ENCODE peak calls at places on chromosomes 5 and 9, in seven cellular contexts. One of them, this sample, is unnamed.

GRCh38 chr9:99606955-99607354 is 214.7 kb upstream of the NR4A3 start:
- DNase-seq in endodermal cell: no peak
- DNase-seq in Peyer's patch: no peak
- DNase-seq in CD8-positive, alpha-beta T cell: no peak
- DNase-seq in IMR-90: no peak
- DNase-seq in astrocyte of the spinal cord: no peak
- DNase-seq in neural progenitor cell: no peak
- DNase-seq in this sample: no peak

GRCh38 chr9:466749-467148 is 252.1 kb downstream of the DOCK8 start:
- DNase-seq in IMR-90: no peak
- DNase-seq in endodermal cell: no peak
- DNase-seq in neural progenitor cell: no peak
- DNase-seq in CD8-positive, alpha-beta T cell: no peak
- DNase-seq in astrocyte of the spinal cord: no peak
- DNase-seq in Peyer's patch: no peak
- DNase-seq in this sample: no peak

GRCh38 chr5:177128551-177128976 is 5.0 kb upstream of the NSD1 start:
- DNase-seq in CD8-positive, alpha-beta T cell: no peak
- DNase-seq in Peyer's patch: peak
- DNase-seq in IMR-90: no peak
- DNase-seq in astrocyte of the spinal cord: no peak
- DNase-seq in neural progenitor cell: no peak
- DNase-seq in endodermal cell: no peak
- DNase-seq in this sample: no peak

GRCh38 chr5:13921573-13921972 is 22.9 kb downstream of the DNAH5 start:
- DNase-seq in neural progenitor cell: no peak
- DNase-seq in endodermal cell: no peak
- DNase-seq in Peyer's patch: no peak
- DNase-seq in IMR-90: peak
- DNase-seq in astrocyte of the spinal cord: no peak
- DNase-seq in CD8-positive, alpha-beta T cell: no peak
- DNase-seq in this sample: no peak

GRCh38 chr9:98519641-98520040 is 189.1 kb downstream of the GABBR2 start:
- DNase-seq in neural progenitor cell: no peak
- DNase-seq in endodermal cell: no peak
- DNase-seq in Peyer's patch: no peak
- DNase-seq in astrocyte of the spinal cord: no peak
- DNase-seq in IMR-90: no peak
- DNase-seq in CD8-positive, alpha-beta T cell: no peak
- DNase-seq in this sample: no peak

GRCh38 chr9:133914483-133915342 is 77.4 kb downstream of the VAV2 start:
- DNase-seq in endodermal cell: peak
- DNase-seq in astrocyte of the spinal cord: no peak
- DNase-seq in IMR-90: no peak
- DNase-seq in CD8-positive, alpha-beta T cell: no peak
- DNase-seq in neural progenitor cell: peak
- DNase-seq in Peyer's patch: peak
- DNase-seq in this sample: no peak

GRCh38 chr5:17964067-17964466 is 329.8 kb downstream of the TAF11L14 start:
- DNase-seq in Peyer's patch: no peak
- DNase-seq in neural progenitor cell: no peak
- DNase-seq in astrocyte of the spinal cord: no peak
- DNase-seq in endodermal cell: no peak
- DNase-seq in IMR-90: no peak
- DNase-seq in CD8-positive, alpha-beta T cell: no peak
- DNase-seq in this sample: no peak

GRCh38 chr5:127028822-127029457 is 1.4 kb downstream of the MARCHF3 start:
- DNase-seq in CD8-positive, alpha-beta T cell: no peak
- DNase-seq in IMR-90: peak
- DNase-seq in astrocyte of the spinal cord: peak
- DNase-seq in neural progenitor cell: no peak
- DNase-seq in endodermal cell: no peak
- DNase-seq in Peyer's patch: peak
- DNase-seq in this sample: peak

GRCh38 chr5:158701406-158702177 is 398.1 kb downstream of the EBF1 start:
- DNase-seq in Peyer's patch: no peak
- DNase-seq in CD8-positive, alpha-beta T cell: no peak
- DNase-seq in astrocyte of the spinal cord: peak
- DNase-seq in neural progenitor cell: no peak
- DNase-seq in IMR-90: no peak
- DNase-seq in endodermal cell: no peak
- DNase-seq in this sample: no peak

GRCh38 chr5:142597546-142598337 is 88.1 kb downstream of the FGF1 start:
- DNase-seq in Peyer's patch: no peak
- DNase-seq in CD8-positive, alpha-beta T cell: no peak
- DNase-seq in neural progenitor cell: peak
- DNase-seq in astrocyte of the spinal cord: peak
- DNase-seq in IMR-90: peak
- DNase-seq in endodermal cell: peak
- DNase-seq in this sample: no peak

GRCh38 chr9:70439991-70440706 is 25.7 kb upstream of the KLF9 start:
- DNase-seq in astrocyte of the spinal cord: peak
- DNase-seq in IMR-90: peak
- DNase-seq in Peyer's patch: no peak
- DNase-seq in endodermal cell: no peak
- DNase-seq in neural progenitor cell: no peak
- DNase-seq in CD8-positive, alpha-beta T cell: no peak
- DNase-seq in this sample: no peak

GRCh38 chr5:44542470-44542869 is 153.2 kb upstream of the FGF10 start:
- DNase-seq in IMR-90: no peak
- DNase-seq in endodermal cell: no peak
- DNase-seq in astrocyte of the spinal cord: no peak
- DNase-seq in CD8-positive, alpha-beta T cell: no peak
- DNase-seq in neural progenitor cell: no peak
- DNase-seq in Peyer's patch: no peak
- DNase-seq in this sample: no peak

GRCh38 chr5:88130189-88130815 is 138.3 kb downstream of the TMEM161B start:
- DNase-seq in Peyer's patch: no peak
- DNase-seq in astrocyte of the spinal cord: no peak
- DNase-seq in neural progenitor cell: no peak
- DNase-seq in CD8-positive, alpha-beta T cell: no peak
- DNase-seq in endodermal cell: no peak
- DNase-seq in IMR-90: no peak
- DNase-seq in this sample: no peak

GRCh38 chr5:157253547-157253946 is 12.4 kb upstream of the CYFIP2 start:
- DNase-seq in Peyer's patch: no peak
- DNase-seq in neural progenitor cell: peak
- DNase-seq in endodermal cell: peak
- DNase-seq in CD8-positive, alpha-beta T cell: no peak
- DNase-seq in astrocyte of the spinal cord: peak
- DNase-seq in IMR-90: peak
- DNase-seq in this sample: no peak

GRCh38 chr9:136539427-136540412 is 6.1 kb downstream of the NOTCH1 start:
- DNase-seq in neural progenitor cell: no peak
- DNase-seq in IMR-90: no peak
- DNase-seq in Peyer's patch: peak
- DNase-seq in endodermal cell: no peak
- DNase-seq in astrocyte of the spinal cord: peak
- DNase-seq in CD8-positive, alpha-beta T cell: peak
- DNase-seq in this sample: peak

GRCh38 chr9:10050016-10050415 is 562.8 kb downstream of the PTPRD start:
- DNase-seq in Peyer's patch: no peak
- DNase-seq in neural progenitor cell: no peak
- DNase-seq in endodermal cell: peak
- DNase-seq in astrocyte of the spinal cord: peak
- DNase-seq in CD8-positive, alpha-beta T cell: no peak
- DNase-seq in IMR-90: peak
- DNase-seq in this sample: no peak

GRCh38 chr5:151950681-151951080 is 26.0 kb upstream of the GLRA1 start:
- DNase-seq in endodermal cell: no peak
- DNase-seq in astrocyte of the spinal cord: no peak
- DNase-seq in neural progenitor cell: no peak
- DNase-seq in IMR-90: no peak
- DNase-seq in CD8-positive, alpha-beta T cell: no peak
- DNase-seq in Peyer's patch: no peak
- DNase-seq in this sample: no peak

GRCh38 chr5:151956720-151957119 is 32.1 kb upstream of the GLRA1 start:
- DNase-seq in IMR-90: no peak
- DNase-seq in neural progenitor cell: no peak
- DNase-seq in Peyer's patch: no peak
- DNase-seq in CD8-positive, alpha-beta T cell: no peak
- DNase-seq in endodermal cell: no peak
- DNase-seq in astrocyte of the spinal cord: no peak
- DNase-seq in this sample: no peak

GRCh38 chr5:151953833-151954232 is 29.2 kb upstream of the GLRA1 start:
- DNase-seq in IMR-90: no peak
- DNase-seq in CD8-positive, alpha-beta T cell: no peak
- DNase-seq in neural progenitor cell: no peak
- DNase-seq in astrocyte of the spinal cord: no peak
- DNase-seq in endodermal cell: no peak
- DNase-seq in Peyer's patch: no peak
- DNase-seq in this sample: no peak

GRCh38 chr5:151952233-151952632 is 27.6 kb upstream of the GLRA1 start:
- DNase-seq in neural progenitor cell: no peak
- DNase-seq in IMR-90: no peak
- DNase-seq in astrocyte of the spinal cord: no peak
- DNase-seq in CD8-positive, alpha-beta T cell: no peak
- DNase-seq in Peyer's patch: no peak
- DNase-seq in endodermal cell: no peak
- DNase-seq in this sample: no peak

DNA sequence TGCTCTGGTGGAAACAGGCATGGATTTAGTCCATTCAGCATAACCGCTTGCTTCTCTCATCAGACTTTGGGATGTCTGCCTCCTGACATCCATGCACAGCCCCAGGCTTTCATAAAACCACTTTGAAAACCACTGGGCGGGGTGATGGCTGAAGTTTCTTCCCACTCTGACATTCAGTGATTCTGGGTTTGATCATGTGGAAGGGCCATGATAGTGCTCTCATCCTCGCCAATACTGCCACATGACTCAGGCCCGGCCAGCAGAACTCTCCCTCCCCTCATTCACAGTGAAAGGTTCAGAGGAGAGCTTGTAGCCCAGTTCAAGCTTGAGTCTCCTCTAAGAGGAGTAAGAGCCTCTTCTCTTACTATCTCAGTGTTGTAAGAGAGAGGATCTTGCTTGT is 29.6 kb upstream of the GLRA1 start:
- DNase-seq in IMR-90: no peak
- DNase-seq in CD8-positive, alpha-beta T cell: no peak
- DNase-seq in neural progenitor cell: no peak
- DNase-seq in endodermal cell: no peak
- DNase-seq in astrocyte of the spinal cord: no peak
- DNase-seq in Peyer's patch: no peak
- DNase-seq in this sample: no peak
- TF ChIP-seq CTCF in IMR-90: no peak
- TF ChIP-seq CTCF in CD8-positive, alpha-beta T cell: no peak
- TF ChIP-seq CTCF in neural progenitor cell: no peak
- TF ChIP-seq CTCF in endodermal cell: no peak
- TF ChIP-seq CTCF in astrocyte of the spinal cord: no peak
- TF ChIP-seq CTCF in Peyer's patch: no peak
- TF ChIP-seq CTCF in this sample: no peak

GRCh38 chr5:180090769-180091546 is 19.4 kb upstream of the RNF130 start:
- DNase-seq in astrocyte of the spinal cord: peak
- DNase-seq in IMR-90: peak
- DNase-seq in neural progenitor cell: peak
- DNase-seq in Peyer's patch: peak
- DNase-seq in endodermal cell: peak
- DNase-seq in CD8-positive, alpha-beta T cell: no peak
- DNase-seq in this sample: no peak
- TF ChIP-seq CTCF in astrocyte of the spinal cord: peak
- TF ChIP-seq CTCF in IMR-90: no peak
- TF ChIP-seq CTCF in neural progenitor cell: peak
- TF ChIP-seq CTCF in Peyer's patch: no peak
- TF ChIP-seq CTCF in endodermal cell: peak
- TF ChIP-seq CTCF in CD8-positive, alpha-beta T cell: peak
- TF ChIP-seq CTCF in this sample: no peak

GRCh38 chr5:129400395-129400983 is 59.6 kb upstream of the ADAMTS19 start:
- DNase-seq in astrocyte of the spinal cord: no peak
- DNase-seq in endodermal cell: no peak
- DNase-seq in neural progenitor cell: no peak
- DNase-seq in IMR-90: no peak
- DNase-seq in CD8-positive, alpha-beta T cell: no peak
- DNase-seq in Peyer's patch: no peak
- DNase-seq in this sample: no peak
- TF ChIP-seq CTCF in astrocyte of the spinal cord: no peak
- TF ChIP-seq CTCF in endodermal cell: peak
- TF ChIP-seq CTCF in neural progenitor cell: peak
- TF ChIP-seq CTCF in IMR-90: peak
- TF ChIP-seq CTCF in CD8-positive, alpha-beta T cell: no peak
- TF ChIP-seq CTCF in Peyer's patch: no peak
- TF ChIP-seq CTCF in this sample: no peak

GRCh38 chr5:131418846-131419245 is 155.0 kb downstream of the CDC42SE2 start:
- DNase-seq in astrocyte of the spinal cord: no peak
- DNase-seq in IMR-90: no peak
- DNase-seq in endodermal cell: no peak
- DNase-seq in neural progenitor cell: no peak
- DNase-seq in CD8-positive, alpha-beta T cell: no peak
- DNase-seq in Peyer's patch: no peak
- DNase-seq in this sample: no peak

GRCh38 chr5:131417240-131417869 is 153.5 kb downstream of the CDC42SE2 start:
- DNase-seq in IMR-90: peak
- DNase-seq in Peyer's patch: peak
- DNase-seq in CD8-positive, alpha-beta T cell: peak
- DNase-seq in endodermal cell: peak
- DNase-seq in astrocyte of the spinal cord: peak
- DNase-seq in neural progenitor cell: peak
- DNase-seq in this sample: peak

GRCh38 chr5:131419877-131420276 is 156.0 kb downstream of the CDC42SE2 start:
- DNase-seq in astrocyte of the spinal cord: no peak
- DNase-seq in endodermal cell: no peak
- DNase-seq in CD8-positive, alpha-beta T cell: no peak
- DNase-seq in Peyer's patch: no peak
- DNase-seq in neural progenitor cell: no peak
- DNase-seq in IMR-90: no peak
- DNase-seq in this sample: no peak

GRCh38 chr5:131416729-131417128 is 152.9 kb downstream of the CDC42SE2 start:
- DNase-seq in astrocyte of the spinal cord: no peak
- DNase-seq in Peyer's patch: no peak
- DNase-seq in IMR-90: no peak
- DNase-seq in neural progenitor cell: no peak
- DNase-seq in endodermal cell: no peak
- DNase-seq in CD8-positive, alpha-beta T cell: no peak
- DNase-seq in this sample: no peak

DNA sequence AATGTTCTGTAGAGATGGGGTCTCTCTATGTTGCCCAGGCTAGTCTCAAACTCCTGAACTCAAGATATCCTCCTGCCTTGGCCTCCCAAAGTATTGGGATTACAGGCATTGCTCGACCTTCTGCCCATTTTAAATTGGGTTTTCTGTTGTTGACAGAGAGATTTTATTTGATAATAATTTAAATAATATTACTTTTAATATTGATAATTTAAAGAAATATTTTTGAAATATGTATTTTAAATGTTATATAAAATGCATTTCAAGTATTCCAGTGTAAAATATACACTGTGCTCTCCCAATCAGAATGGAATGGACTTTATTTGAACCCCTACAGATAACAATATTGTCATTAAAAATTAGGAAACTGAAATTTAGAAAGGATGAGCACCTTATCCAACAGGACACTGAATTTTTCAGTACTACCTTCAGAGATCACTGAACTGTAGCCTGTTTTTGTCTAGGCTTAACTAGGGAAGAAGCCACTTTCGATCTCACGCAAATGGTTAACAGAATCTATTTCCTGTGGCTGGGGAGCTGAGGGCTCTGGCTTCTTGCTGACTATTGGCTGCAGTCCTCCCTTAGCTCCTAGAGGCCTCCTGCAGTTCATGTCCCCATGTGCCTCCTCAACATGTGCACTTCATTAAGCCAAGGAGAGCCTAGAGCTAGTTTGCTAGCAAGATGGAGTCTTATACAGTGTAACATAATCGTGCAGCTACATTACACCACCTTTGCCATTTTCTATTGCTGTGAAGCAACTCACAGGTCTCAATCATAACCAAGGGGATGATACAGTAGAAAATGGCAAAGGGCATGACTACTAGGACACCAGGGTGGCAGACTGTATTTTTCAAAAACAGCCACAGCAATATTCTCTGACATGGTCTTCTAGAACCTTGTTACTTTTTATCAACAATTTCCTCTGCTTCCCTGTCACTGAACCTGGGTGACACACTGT is 150.0 kb downstream of the CDC42SE2 start:
- DNase-seq in endodermal cell: no peak
- DNase-seq in astrocyte of the spinal cord: no peak
- DNase-seq in CD8-positive, alpha-beta T cell: no peak
- DNase-seq in Peyer's patch: no peak
- DNase-seq in IMR-90: no peak
- DNase-seq in neural progenitor cell: no peak
- DNase-seq in this sample: no peak
- TF ChIP-seq CTCF in endodermal cell: no peak
- TF ChIP-seq CTCF in astrocyte of the spinal cord: no peak
- TF ChIP-seq CTCF in CD8-positive, alpha-beta T cell: no peak
- TF ChIP-seq CTCF in Peyer's patch: no peak
- TF ChIP-seq CTCF in IMR-90: no peak
- TF ChIP-seq CTCF in neural progenitor cell: no peak
- TF ChIP-seq CTCF in this sample: no peak